ENCODE peak calls at places on chromosomes 12 and 14, in four cellular contexts. M is astrocyte of the spinal cord, P is fibroblast of pulmonary artery, T is H7. R is an unnamed sample.

GRCh38 chr12:101619868-101620761 is 25.3 kb downstream of the MYBPC1 start:
- DNase-seq in T (no peak), P (no peak), M (no peak), R (no peak)

GRCh38 chr12:116426391-116427136 is 132.6 kb upstream of the MAP1LC3B2 start:
- DNase-seq in P (peak), T (peak), M (peak), R (peak)

GRCh38 chr12:2555487-2556082 is 239.2 kb upstream of the FKBP4 start:
- DNase-seq in M (no peak), T (peak), P (no peak), R (no peak)

GRCh38 chr12:94941440-94941862 is 62.0 kb downstream of the NDUFA12 start:
- DNase-seq in P (peak), M (peak), T (no peak), R (no peak)

GRCh38 chr12:57401165-57401564 is 29.7 kb downstream of the R3HDM2 start:
- DNase-seq in P (no peak), T (no peak), M (no peak), R (no peak)

GRCh38 chr14:100651999-100652508 is 64.8 kb upstream of the BEGAIN start:
- DNase-seq in P (no peak), M (no peak), T (no peak), R (no peak)

GRCh38 chr14:22536853-22537338 is 52.1 kb downstream of the DAD1 start:
- DNase-seq in T (no peak), P (peak), M (peak), R (peak)

GRCh38 chr14:65991124-65991523 is 495.0 kb upstream of the CCDC196 start:
- DNase-seq in P (no peak), M (no peak), T (no peak), R (no peak)

GRCh38 chr12:75781532-75782046 is 250.0 kb downstream of the PHLDA1 start:
- DNase-seq in M (peak), T (no peak), P (peak), R (no peak)

GRCh38 chr12:113231275-113232231 is 10.3 kb downstream of the TPCN1 start:
- DNase-seq in M (peak), P (peak), T (no peak), R (peak)

GRCh38 chr12:112916270-112916669 is 9.5 kb downstream of the OAS1 start:
- DNase-seq in T (no peak), M (no peak), P (peak), R (peak)

GRCh38 chr12:38056701-38057689 is 259.6 kb upstream of the ALG10B start:
- DNase-seq in T (no peak), P (no peak), M (no peak), R (no peak)

GRCh38 chr14:34030864-34031263 is 80.0 kb upstream of the EGLN3 start:
- DNase-seq in T (no peak), P (peak), M (peak), R (no peak)

GRCh38 chr12:47820631-47821345 is 1.1 kb upstream of the HDAC7 start:
- DNase-seq in M (peak), P (peak), T (peak), R (peak)

GRCh38 chr12:54016051-54016450 is 7.3 kb downstream of the HOXC8 start:
- DNase-seq in P (no peak), T (no peak), M (no peak), R (no peak)

GRCh38 chr12:54017845-54018607 is 9.2 kb downstream of the HOXC8 start:
- DNase-seq in T (peak), M (peak), P (peak), R (no peak)

GRCh38 chr12:54018608-54018984 is 9.6 kb upstream of the HOXC6 start:
- DNase-seq in P (no peak), T (peak), M (no peak), R (no peak)

GRCh38 chr12:54016478-54016964 is 7.7 kb downstream of the HOXC8 start:
- DNase-seq in M (peak), P (peak), T (no peak), R (no peak)

DNA sequence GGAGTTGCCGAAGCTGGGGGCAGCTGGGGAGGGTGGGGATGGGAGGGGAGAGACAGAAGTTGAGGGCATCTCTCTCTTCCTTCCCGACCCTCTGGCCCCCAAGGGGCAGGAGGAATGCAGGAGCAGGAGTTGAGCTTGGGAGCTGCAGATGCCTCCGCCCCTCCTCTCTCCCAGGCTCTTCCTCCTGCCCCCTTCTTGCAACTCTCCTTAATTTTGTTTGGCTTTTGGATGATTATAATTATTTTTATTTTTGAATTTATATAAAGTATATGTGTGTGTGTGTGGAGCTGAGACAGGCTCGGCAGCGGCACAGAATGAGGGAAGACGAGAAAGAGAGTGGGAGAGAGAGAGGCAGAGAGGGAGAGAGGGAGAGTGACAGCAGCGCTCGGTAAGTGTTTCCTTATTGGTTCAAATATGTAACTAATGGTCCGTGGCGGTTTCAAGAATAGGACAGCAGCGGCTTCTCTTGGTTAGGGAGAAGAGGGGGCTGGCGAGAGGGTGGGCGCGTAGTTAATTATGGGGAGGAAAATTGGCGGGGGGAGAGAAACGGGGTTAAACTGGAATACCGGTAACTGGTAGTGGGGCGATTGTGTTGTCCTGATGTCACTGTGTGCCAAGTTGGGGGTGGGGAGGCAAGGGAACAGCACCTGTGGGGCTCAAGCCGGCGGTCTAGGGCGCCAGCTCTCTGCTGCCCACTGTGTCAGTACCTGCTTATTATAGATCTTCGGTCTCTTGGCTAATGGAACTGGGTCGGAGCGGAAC is 8.4 kb downstream of the HOXC8 start:
- DNase-seq in M (no peak), P (no peak), T (peak), R (no peak)
- H3K4me3 ChIP-seq in M (peak), P (peak), T (peak), R (peak)

GRCh38 chr12:46491548-46491947 is 119.0 kb upstream of the SLC38A2 start:
- DNase-seq in M (no peak), T (no peak), P (peak), R (no peak)

GRCh38 chr12:46490635-46491034 is 118.1 kb upstream of the SLC38A2 start:
- DNase-seq in P (peak), M (peak), T (no peak), R (no peak)

GRCh38 chr12:46492471-46493351 is 120.1 kb upstream of the SLC38A2 start:
- DNase-seq in M (peak), T (no peak), P (peak), R (no peak)

GRCh38 chr12:46494424-46494823 is 121.9 kb upstream of the SLC38A2 start:
- DNase-seq in T (peak), M (peak), P (peak), R (no peak)

DNA sequence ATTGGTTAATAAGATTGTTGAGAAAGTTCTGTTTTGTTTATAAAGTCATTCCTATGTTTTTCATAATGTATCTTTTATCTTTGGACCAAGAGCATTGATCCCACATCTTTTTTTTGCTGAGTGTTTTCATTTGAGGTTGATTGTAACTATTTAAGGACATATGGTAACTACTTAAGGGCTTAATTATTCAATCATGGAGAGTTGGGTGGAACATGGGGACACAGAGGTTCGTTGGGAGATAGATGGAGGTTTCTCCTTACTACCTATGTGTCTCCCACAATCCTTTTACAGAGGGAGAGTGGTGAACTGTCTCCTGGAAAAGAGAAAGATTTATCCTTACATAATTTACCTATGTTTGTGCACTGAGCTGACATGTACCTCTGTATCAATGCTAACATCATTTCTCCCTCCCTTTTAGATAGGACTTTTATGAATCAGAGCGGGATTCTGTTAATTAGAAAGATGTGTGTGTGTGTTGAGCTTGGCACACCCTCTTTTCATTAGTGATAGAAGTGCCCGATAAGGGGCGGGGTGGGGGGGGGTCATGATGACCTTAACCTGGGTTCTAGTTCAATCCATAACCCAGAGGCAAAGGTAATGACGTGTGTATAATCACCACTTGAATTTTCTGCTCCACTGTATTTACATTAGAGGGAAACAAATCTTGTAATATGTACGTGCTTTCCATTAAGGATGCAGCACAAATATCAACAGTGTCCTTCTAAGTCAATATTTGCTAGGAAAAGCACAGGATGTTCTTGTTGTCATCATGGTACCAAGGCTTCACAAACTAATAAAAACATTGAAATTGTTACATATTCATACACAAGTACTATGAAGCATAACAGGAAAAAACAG is 121.0 kb upstream of the SLC38A2 start:
- DNase-seq in M (peak), P (no peak), T (no peak), R (no peak)
- H3K4me3 ChIP-seq in M (no peak), P (no peak), T (no peak), R (no peak)

DNA sequence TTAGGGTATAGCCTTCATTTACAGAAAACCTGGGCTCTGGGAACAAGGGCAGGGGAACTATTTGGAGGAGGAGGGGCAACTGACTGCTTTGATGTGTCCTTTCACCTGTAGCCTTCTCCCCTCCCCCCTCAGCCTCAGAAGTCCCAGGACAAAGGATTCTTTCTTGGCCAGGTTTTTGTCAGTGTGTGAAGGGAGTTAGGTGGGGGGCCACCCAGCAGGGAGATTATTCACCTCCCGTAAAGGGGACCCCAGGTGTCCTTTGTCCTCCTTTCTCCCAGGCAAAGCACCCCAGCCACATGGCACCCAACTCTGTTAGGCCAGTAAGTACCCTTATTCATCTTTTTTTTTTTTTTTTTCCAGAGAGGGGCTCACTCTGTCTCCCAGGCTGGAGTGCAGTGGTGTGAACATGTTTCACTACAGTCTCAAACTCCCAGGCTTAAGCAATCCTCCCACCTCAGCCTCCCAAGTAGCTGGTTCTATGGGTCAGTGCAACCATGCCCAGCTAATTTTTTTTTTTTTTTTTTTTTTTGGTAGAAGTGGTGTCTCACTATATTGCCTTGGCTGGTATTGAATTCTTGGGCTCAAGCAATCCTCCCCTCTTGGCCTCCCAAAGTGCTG is 722 bp upstream of the NFE2 start:
- DNase-seq in P (no peak), T (peak), M (no peak), R (peak)
- H3K4me3 ChIP-seq in P (no peak), T (peak), M (no peak), R (no peak)

GRCh38 chr12:12998248-12998647 is 1.8 kb downstream of the HEBP1 start:
- DNase-seq in M (no peak), P (no peak), T (no peak), R (no peak)
- H3K4me3 ChIP-seq in M (no peak), P (peak), T (no peak), R (no peak)

DNA sequence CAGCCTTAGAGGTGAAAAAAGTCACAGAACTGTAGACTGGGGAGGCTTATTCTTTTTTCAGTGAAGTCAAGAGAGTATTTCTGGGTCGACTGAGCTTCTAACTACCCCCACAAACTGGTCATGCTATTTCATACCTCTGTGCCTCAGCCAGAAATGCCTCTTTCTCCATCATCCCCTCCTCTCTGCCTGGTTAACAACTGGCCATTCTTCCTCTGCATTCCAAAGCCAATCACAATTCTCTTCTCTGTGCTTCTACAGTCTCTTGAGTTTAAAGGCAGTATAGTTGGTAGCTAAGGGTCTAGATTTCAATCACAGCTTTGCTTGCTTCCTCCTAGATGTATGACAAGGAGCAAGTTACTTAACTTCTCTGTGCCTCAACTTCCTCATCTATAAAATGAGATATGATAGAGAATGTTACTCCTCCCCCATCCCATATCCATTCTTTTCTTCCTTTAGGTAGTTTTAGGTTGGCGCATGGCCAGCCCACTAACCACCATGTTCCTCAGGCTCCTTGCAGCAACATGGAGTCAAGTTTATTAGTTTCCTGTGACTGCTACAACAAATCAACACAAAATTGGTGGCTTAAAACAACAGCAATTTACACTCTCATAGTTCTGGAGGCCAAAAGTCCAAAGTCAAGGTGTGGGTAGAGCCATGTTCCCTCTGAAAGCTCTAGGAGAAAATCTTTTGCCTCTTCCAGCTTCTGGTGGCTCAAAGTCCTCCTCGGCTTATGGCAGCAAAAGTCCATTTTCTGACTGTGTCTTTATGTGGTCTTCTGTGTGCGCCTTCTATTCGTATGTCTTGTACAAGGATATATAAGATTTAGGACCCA is 62.5 kb downstream of the ITPR2 start:
- DNase-seq in M (no peak), T (no peak), P (no peak), R (no peak)
- H3K4me3 ChIP-seq in M (no peak), T (no peak), P (no peak), R (no peak)

DNA sequence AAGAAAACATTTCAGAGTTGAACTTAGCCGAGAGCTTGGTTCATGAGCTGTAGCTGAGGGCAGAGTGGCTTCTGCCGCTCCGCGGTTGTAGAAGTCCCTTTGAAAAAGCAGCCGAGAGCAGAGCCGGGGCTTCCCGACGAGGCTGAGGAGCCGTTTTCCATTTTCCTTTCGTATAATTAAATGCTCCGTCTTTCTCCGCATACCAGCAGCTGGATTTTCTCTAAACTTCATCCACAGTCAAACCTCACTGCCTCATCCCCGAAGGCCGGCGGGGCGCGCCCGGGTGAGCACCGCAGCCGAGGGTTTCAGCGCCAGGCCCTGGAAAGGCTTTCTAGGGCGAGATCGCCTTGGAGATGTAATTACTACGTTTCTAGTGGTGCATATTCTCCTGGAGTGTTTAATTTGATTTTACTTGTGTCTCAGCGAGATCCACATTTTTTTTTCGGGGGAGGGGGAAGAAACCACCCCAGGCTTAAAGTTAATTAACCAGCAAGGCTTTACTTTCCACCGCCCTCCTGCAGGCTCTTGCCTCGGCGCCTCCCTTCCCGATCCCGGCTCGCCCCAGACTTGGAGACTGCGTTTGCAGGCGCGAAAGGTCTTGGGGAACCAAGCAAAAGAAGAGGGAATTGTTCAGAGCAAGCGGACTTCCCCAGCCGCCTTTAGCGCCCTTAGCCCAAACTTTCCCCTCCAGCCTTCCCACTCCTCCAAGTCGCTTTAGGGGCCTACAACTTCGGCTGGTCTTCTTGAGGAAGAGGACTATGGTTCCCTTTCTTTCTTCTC is 2.9 kb upstream of the HOXC13 start:
- DNase-seq in P (no peak), T (peak), M (no peak), R (no peak)
- H3K4me3 ChIP-seq in P (no peak), T (no peak), M (no peak), R (no peak)

GRCh38 chr14:104794641-104795467 is 694 bp downstream of the AKT1 start:
- DNase-seq in M (peak), P (no peak), T (peak), R (no peak)

GRCh38 chr14:104792101-104792884 is 3.3 kb downstream of the AKT1 start:
- DNase-seq in M (no peak), P (no peak), T (no peak), R (no peak)

GRCh38 chr14:104792945-104793702 is 2.4 kb downstream of the AKT1 start:
- DNase-seq in T (peak), P (no peak), M (no peak), R (no peak)

GRCh38 chr14:104794099-104794498 is 1.4 kb downstream of the AKT1 start:
- DNase-seq in T (peak), M (peak), P (peak), R (no peak)

GRCh38 chr14:104793703-104793959 is 1.9 kb downstream of the AKT1 start:
- DNase-seq in P (no peak), T (no peak), M (no peak), R (no peak)
- H3K4me3 ChIP-seq in P (peak), T (no peak), M (peak), R (peak)

DNA sequence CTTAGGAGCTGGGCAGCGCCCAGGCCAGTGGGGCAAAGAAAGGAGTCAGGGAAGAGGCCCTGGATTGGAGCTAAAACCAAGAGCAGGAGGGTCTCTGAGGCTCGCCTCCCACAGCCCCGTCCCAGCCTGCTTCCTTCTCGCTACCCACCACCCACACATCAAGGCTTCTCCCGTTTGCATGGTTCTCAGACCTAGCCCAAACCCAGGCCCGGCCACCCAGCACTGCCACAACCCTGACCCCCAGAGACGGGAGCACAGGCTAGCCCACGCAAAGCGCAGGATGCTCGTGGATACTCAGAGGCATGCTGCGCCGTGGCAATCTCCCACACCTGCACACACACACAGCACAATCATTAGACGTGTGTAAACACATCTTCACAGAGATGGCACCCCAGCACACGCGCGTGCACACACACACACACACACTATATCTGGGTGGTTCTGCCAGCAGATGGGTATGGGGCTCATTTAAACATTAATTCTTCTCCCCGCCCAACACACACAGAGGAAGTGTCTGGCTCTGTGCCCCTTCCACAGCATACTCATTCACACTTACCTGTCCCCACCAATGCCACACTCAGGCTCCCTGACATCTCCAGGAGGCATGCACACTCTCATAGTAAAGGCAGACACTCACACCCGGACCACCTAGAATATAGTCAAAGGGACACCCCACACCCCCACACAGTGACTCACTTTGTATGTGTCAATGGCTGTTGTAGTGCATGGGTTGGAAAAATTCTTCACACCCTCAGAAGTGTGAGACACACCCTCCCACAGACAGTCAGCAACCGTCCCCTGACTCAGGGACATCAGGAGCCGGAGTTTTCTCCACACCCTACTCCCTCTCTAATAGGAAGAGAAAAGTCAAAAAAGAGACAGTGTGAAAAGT is 1.1 kb downstream of the CARMIL3 start:
- DNase-seq in M (no peak), P (no peak), T (peak), R (no peak)
- H3K4me3 ChIP-seq in M (no peak), P (no peak), T (no peak), R (peak)

GRCh38 chr12:65277994-65278575 is 398 bp upstream of the MSRB3 start:
- DNase-seq in T (peak), P (no peak), M (peak), R (peak)
- H3K4me3 ChIP-seq in T (peak), P (peak), M (peak), R (peak)

GRCh38 chr14:55957950-55958349 is 160.3 kb upstream of the PELI2 start:
- DNase-seq in M (no peak), T (peak), P (no peak), R (no peak)
- H3K4me3 ChIP-seq in M (no peak), T (no peak), P (no peak), R (no peak)

R was measured in sigmoid colon.